ENCODE peak calls at places on chromosomes 16 and 17, in eight cellular contexts. B is A549, Y is GM20000, J is HFF-Myc, X is tibial nerve, O is heart left ventricle, Z is psoas muscle, L is GM12865. M is an unnamed sample.

GRCh38 chr17:56866076-56866475 is 32.1 kb downstream of the DGKE start:
- DNase-seq in Z (no peak), B (no peak), J (no peak), L (no peak), X (no peak), O (no peak), Y (no peak), M (no peak)

GRCh38 chr17:11384131-11384530 is 143.1 kb downstream of the SHISA6 start:
- DNase-seq in J (no peak), Y (no peak), O (no peak), L (no peak), Z (no peak), B (no peak), X (no peak), M (no peak)

GRCh38 chr17:77942111-77942988 is 16.2 kb upstream of the TNRC6C start:
- DNase-seq in L (no peak), B (no peak), Z (no peak), X (peak), O (no peak), J (no peak), Y (no peak), M (peak)

GRCh38 chr17:61386251-61386650 is 13.4 kb upstream of the TBX2 start:
- DNase-seq in Z (no peak), J (no peak), X (no peak), B (no peak), L (no peak), O (no peak), Y (no peak), M (no peak)

GRCh38 chr16:67651039-67651438 is 6.1 kb downstream of the CARMIL2 start:
- DNase-seq in Z (peak), L (no peak), X (no peak), B (no peak), J (no peak), Y (no peak), O (no peak), M (no peak)

GRCh38 chr16:51152691-51153261 is 1.7 kb upstream of the SALL1 start:
- DNase-seq in O (no peak), L (no peak), B (no peak), Z (no peak), X (no peak), J (no peak), Y (no peak), M (peak)

GRCh38 chr17:70604854-70605253 is 435.5 kb downstream of the KCNJ2 start:
- DNase-seq in B (peak), O (no peak), Z (no peak), X (no peak), Y (no peak), L (no peak), J (no peak), M (no peak)

GRCh38 chr17:67488161-67488560 is 111.1 kb downstream of the PITPNC1 start:
- DNase-seq in J (no peak), B (no peak), Z (peak), X (no peak), L (no peak), Y (no peak), O (no peak), M (peak)

GRCh38 chr16:28905800-28906372 is 19.2 kb downstream of the RABEP2 start:
- DNase-seq in L (no peak), O (no peak), Y (no peak), Z (no peak), X (no peak), B (no peak), J (no peak), M (no peak)

GRCh38 chr17:45162022-45162687 is 480 bp downstream of the HEXIM2 start:
- DNase-seq in L (no peak), J (no peak), Y (no peak), Z (peak), X (no peak), B (no peak), O (no peak), M (no peak)

GRCh38 chr17:45156242-45156641 is 5.4 kb upstream of the HEXIM2 start:
- DNase-seq in J (no peak), Z (no peak), L (no peak), Y (no peak), O (no peak), X (no peak), B (no peak), M (no peak)

GRCh38 chr17:45161288-45162021 is at the start of gene HEXIM2:
- DNase-seq in O (peak), X (peak), J (peak), Y (peak), Z (peak), L (peak), B (peak), M (peak)

GRCh38 chr17:45164734-45165269 is 3.1 kb downstream of the HEXIM2 start:
- DNase-seq in B (no peak), Y (no peak), O (no peak), L (no peak), X (no peak), J (no peak), Z (peak), M (no peak)

DNA sequence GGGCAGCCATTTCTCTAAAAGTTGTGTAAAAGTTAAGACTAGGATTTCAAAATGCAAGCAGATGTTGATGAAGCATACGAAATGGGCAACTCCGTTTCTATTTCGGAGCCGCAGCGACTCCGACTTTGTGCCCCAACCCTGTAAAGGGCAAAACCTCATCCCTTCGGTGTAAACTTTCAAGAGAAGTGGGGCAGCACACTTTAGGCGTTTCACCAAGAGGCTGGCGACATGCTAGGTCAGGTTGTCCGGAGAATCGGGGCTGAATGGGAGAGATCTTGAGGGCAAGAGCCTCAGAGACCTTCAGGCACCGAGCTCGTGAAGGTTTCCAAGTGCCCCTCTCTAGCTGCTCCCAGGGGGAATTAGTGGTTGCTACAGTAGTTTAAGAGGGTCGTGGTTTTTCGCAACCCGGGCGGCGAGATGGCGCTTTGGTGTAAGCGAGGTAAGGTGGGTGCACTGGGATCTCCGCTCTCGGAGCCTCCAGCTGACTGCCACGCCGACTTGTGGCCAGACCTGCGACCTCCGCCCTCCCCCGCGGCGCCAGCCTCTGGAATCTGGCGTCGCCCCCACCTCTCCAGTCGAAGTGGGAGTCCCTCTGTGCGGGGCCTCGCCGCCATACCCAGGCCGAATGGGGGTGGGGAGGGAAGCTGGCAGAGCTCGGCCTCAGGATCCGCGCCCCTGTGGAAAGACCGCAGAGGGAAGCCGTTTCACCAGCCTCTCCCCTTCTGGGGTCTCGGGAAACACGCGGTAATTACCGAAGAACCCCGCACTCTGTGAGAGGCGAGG is 979 bp upstream of the HEXIM2 start:
- DNase-seq in X (peak), B (peak), L (peak), Y (no peak), J (no peak), Z (peak), O (peak), M (no peak)
- TF ChIP-seq CTCF in X (peak), B (peak), L (no peak), Y (peak), J (no peak), Z (peak), O (peak), M (no peak)

GRCh38 chr16:72129976-72130656 is 36.5 kb downstream of the DHX38 start:
- DNase-seq in Y (no peak), Z (no peak), J (no peak), O (no peak), L (no peak), X (no peak), B (no peak), M (no peak)
- TF ChIP-seq CTCF in Y (no peak), Z (no peak), J (no peak), O (no peak), L (no peak), X (no peak), B (no peak), M (no peak)

GRCh38 chr16:3022697-3023414 is 886 bp downstream of the HCFC1R1 start:
- DNase-seq in X (no peak), Y (no peak), O (peak), J (no peak), B (peak), Z (peak), L (peak), M (no peak)

GRCh38 chr16:3022208-3022696 is 1.5 kb downstream of the HCFC1R1 start:
- DNase-seq in O (peak), B (peak), J (peak), Y (peak), Z (peak), L (no peak), X (peak), M (no peak)

GRCh38 chr16:3020247-3020603 is at the start of gene TNFRSF12A:
- DNase-seq in Y (peak), L (peak), Z (peak), J (peak), X (peak), B (peak), O (peak), M (no peak)

GRCh38 chr16:3020604-3021448 is 658 bp downstream of the TNFRSF12A start:
- DNase-seq in O (peak), L (peak), X (peak), J (peak), Y (no peak), B (peak), Z (peak), M (no peak)

GRCh38 chr16:3021449-3022207 is 1.5 kb downstream of the TNFRSF12A start:
- DNase-seq in B (peak), Z (peak), X (peak), J (peak), L (peak), O (peak), Y (peak), M (peak)
- TF ChIP-seq CTCF in B (peak), Z (peak), X (peak), J (peak), L (peak), O (peak), Y (peak), M (peak)

GRCh38 chr17:1561420-1562177 is 993 bp downstream of the PITPNA start:
- DNase-seq in L (peak), B (no peak), Y (peak), Z (peak), O (peak), J (no peak), X (no peak), M (no peak)
- TF ChIP-seq CTCF in L (peak), B (peak), Y (peak), Z (no peak), O (peak), J (no peak), X (no peak), M (no peak)

GRCh38 chr17:45425984-45426413 is 6.7 kb downstream of the ARHGAP27 start:
- DNase-seq in Y (no peak), O (no peak), Z (no peak), X (no peak), L (no peak), J (no peak), B (no peak), M (no peak)
- TF ChIP-seq CTCF in Y (no peak), O (no peak), Z (no peak), X (no peak), L (no peak), J (no peak), B (no peak), M (no peak)

GRCh38 chr17:81911969-81912368 is 770 bp upstream of the PCYT2 start:
- DNase-seq in Y (no peak), J (no peak), X (no peak), O (no peak), L (no peak), B (no peak), Z (no peak), M (no peak)

GRCh38 chr17:81912441-81913309 is 1.5 kb upstream of the PCYT2 start:
- DNase-seq in B (no peak), J (no peak), X (no peak), O (no peak), Y (no peak), L (no peak), Z (no peak), M (no peak)

GRCh38 chr17:81909966-81910839 is 996 bp downstream of the PCYT2 start:
- DNase-seq in O (no peak), Z (no peak), J (no peak), L (no peak), Y (no peak), B (no peak), X (no peak), M (no peak)

GRCh38 chr17:81910840-81911276 is 341 bp downstream of the PCYT2 start:
- DNase-seq in O (no peak), J (no peak), Y (no peak), L (no peak), B (no peak), Z (no peak), X (no peak), M (no peak)

DNA sequence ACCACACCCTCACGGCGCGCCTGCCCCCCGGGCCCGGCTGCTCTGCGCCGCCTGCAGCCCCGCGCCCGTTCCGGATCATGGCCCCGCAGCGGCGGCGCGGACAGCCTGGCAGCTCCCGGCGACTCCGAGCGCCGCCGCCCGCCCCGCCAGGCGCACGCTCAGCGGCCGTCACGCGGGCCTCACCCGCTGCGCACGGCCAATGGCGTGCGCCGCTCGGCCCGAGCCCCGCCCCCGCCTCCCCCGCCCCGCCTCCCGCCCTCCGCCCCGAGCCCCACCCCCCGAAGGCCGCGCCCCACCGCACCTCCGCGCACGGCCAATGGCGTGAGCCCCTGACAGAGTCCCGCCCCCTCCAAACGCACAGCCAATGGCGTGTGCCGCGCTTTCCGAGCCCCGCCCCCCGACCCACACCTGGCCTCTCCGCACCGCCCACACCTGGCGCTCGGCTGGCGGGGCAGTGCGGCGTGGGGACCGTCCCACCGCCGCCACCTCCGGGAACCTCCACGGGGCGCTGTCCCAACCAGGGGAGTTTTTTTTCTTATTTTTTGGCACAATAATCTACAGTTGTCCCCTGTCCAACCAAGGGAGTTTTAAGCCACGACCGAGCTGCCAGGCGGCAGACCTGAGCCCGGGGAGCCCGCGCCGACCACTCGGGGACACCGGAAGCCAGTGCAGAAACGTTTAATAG is at the start of gene PCYT2:
- DNase-seq in L (peak), Y (peak), O (peak), J (no peak), B (peak), Z (peak), X (peak), M (peak)
- TF ChIP-seq CTCF in L (peak), Y (no peak), O (no peak), J (no peak), B (no peak), Z (no peak), X (no peak), M (no peak)

GRCh38 chr16:85798283-85798776 is 1.0 kb downstream of the EMC8 start:
- DNase-seq in Z (no peak), B (no peak), J (no peak), L (no peak), O (no peak), X (no peak), Y (no peak), M (no peak)

GRCh38 chr16:85800321-85800669 is 800 bp downstream of the COX4I1 start:
- DNase-seq in X (no peak), Z (no peak), J (no peak), L (peak), O (no peak), Y (peak), B (no peak), M (no peak)

GRCh38 chr16:85796599-85796998 is 2.7 kb downstream of the EMC8 start:
- DNase-seq in Z (no peak), Y (no peak), X (no peak), J (no peak), O (no peak), B (no peak), L (no peak), M (no peak)

GRCh38 chr16:85799497-85800320 is at the start of the genes COX4I1 and EMC8:
- DNase-seq in O (peak), Y (peak), J (peak), B (peak), Z (peak), L (peak), X (peak), M (peak)

GRCh38 chr16:85798901-85799496 is 345 bp downstream of the EMC8 start:
- DNase-seq in O (peak), L (peak), Y (peak), X (no peak), J (no peak), B (peak), Z (no peak), M (no peak)
- TF ChIP-seq CTCF in O (no peak), L (no peak), Y (no peak), X (no peak), J (no peak), B (no peak), Z (no peak), M (no peak)

M was measured in dorsolateral prefrontal cortex.